ENCODE peak calls at places on chromosome 18, in six cellular contexts. U is fibroblast of the conjunctiva; I is heart right ventricle; B is NB4; S is body of pancreas; Y is activated effector memory CD4-positive, alpha-beta T cell treated with Interleukin-2 at 50 U/mL for 16 hours. O is an unnamed sample.

GRCh38 chr18:44473394-44474066 is 207.2 kb upstream of the SETBP1 start:
- DNase-seq in U (no peak), I (no peak), B (no peak), S (no peak), Y (no peak), O (no peak)

GRCh38 chr18:23878336-23878900 is 136.1 kb upstream of the TTC39C start:
- DNase-seq in U (no peak), I (no peak), B (no peak), S (no peak), Y (no peak), O (no peak)

GRCh38 chr18:34758378-34758948 is 48.4 kb downstream of the DTNA start:
- DNase-seq in U (no peak), I (no peak), B (no peak), S (no peak), Y (no peak), O (no peak)

GRCh38 chr18:31217038-31217437 is 54.4 kb upstream of the DSC1 start:
- DNase-seq in U (no peak), I (no peak), B (no peak), S (no peak), Y (no peak), O (peak; percentile 27)

GRCh38 chr18:13437801-13438506 is 219.4 kb downstream of the LDLRAD4 start:
- DNase-seq in U (no peak), I (no peak), B (no peak), S (no peak), Y (peak; percentile 38), O (no peak)

GRCh38 chr18:57803119-57803969 is at the start of gene ATP8B1:
- DNase-seq in U (no peak), I (peak; percentile 82), B (peak; percentile 40), S (peak; percentile 98), Y (no peak), O (peak; percentile 95)

GRCh38 chr18:48569915-48570264 is 31.1 kb downstream of the CTIF start:
- DNase-seq in U (no peak), I (no peak), B (no peak), S (no peak), Y (no peak), O (no peak)

GRCh38 chr18:30765247-30765646 is 277.3 kb downstream of the DSC3 start:
- DNase-seq in U (no peak), I (no peak), B (no peak), S (no peak), Y (no peak), O (no peak)

GRCh38 chr18:74261053-74261452 is 30.7 kb downstream of the CYB5A start:
- DNase-seq in U (no peak), I (no peak), B (peak; percentile 22), S (no peak), Y (no peak), O (no peak)

GRCh38 chr18:23113576-23113975 is 21.7 kb upstream of the CABLES1 start:
- DNase-seq in U (no peak), I (no peak), B (no peak), S (no peak), Y (no peak), O (no peak)

GRCh38 chr18:48412339-48412929 is 3.3 kb upstream of the ZBTB7C start:
- DNase-seq in U (peak; percentile 5), I (no peak), B (peak; percentile 48), S (peak; percentile 41), Y (no peak), O (no peak)

GRCh38 chr18:2919600-2919999 is 72.8 kb downstream of the EMILIN2 start:
- DNase-seq in U (no peak), I (no peak), B (no peak), S (no peak), Y (no peak), O (no peak)

GRCh38 chr18:67599277-67599676 is 82.8 kb upstream of the DSEL start:
- DNase-seq in U (no peak), I (no peak), B (no peak), S (no peak), Y (no peak), O (no peak)

GRCh38 chr18:75269140-75269676 is 58.6 kb downstream of the TSHZ1 start:
- DNase-seq in U (no peak), I (no peak), B (peak; percentile 14), S (no peak), Y (no peak), O (no peak)

GRCh38 chr18:9750606-9751304 is 42.7 kb downstream of the RAB31 start:
- DNase-seq in U (no peak), I (no peak), B (peak; percentile 89), S (no peak), Y (no peak), O (no peak)

GRCh38 chr18:35756506-35757117 is 175.1 kb downstream of the GALNT1 start:
- DNase-seq in U (peak; percentile 35), I (no peak), B (peak; percentile 61), S (peak; percentile 69), Y (peak; percentile 10), O (no peak)

GRCh38 chr18:45084207-45084606 is 403.5 kb downstream of the SETBP1 start:
- DNase-seq in U (no peak), I (no peak), B (no peak), S (no peak), Y (no peak), O (no peak)

GRCh38 chr18:70523798-70524182 is 234.9 kb downstream of the SOCS6 start:
- DNase-seq in U (no peak), I (no peak), B (no peak), S (no peak), Y (no peak), O (no peak)

GRCh38 chr18:54968807-54969206 is 9.5 kb upstream of the CCDC68 start:
- DNase-seq in U (no peak), I (no peak), B (no peak), S (no peak), Y (no peak), O (no peak)

GRCh38 chr18:23106575-23106974 is 28.7 kb upstream of the CABLES1 start:
- DNase-seq in U (no peak), I (no peak), B (peak; percentile 65), S (no peak), Y (no peak), O (peak; percentile 48)

GRCh38 chr18:56756971-56757370 is 105.8 kb downstream of the WDR7 start:
- DNase-seq in U (no peak), I (no peak), B (no peak), S (peak; percentile 15), Y (no peak), O (peak; percentile 10)

GRCh38 chr18:49638891-49639557 is 77.2 kb downstream of the LIPG start:
- DNase-seq in U (no peak), I (no peak), B (no peak), S (peak; percentile 78), Y (no peak), O (no peak)

GRCh38 chr18:13235981-13236380 is 17.4 kb downstream of the LDLRAD4 start:
- DNase-seq in U (no peak), I (peak; percentile 65), B (no peak), S (peak; percentile 39), Y (no peak), O (peak; percentile 54)

GRCh38 chr18:74416124-74416523 is 41.0 kb downstream of the DIPK1C start:
- DNase-seq in U (no peak), I (peak; percentile 62), B (no peak), S (no peak), Y (no peak), O (no peak)

GRCh38 chr18:58284699-58285490 is 240.9 kb downstream of the NEDD4L start:
- DNase-seq in U (no peak), I (no peak), B (no peak), S (peak; percentile 45), Y (no peak), O (peak; percentile 36)

GRCh38 chr18:44130365-44130942 is 550.2 kb upstream of the SETBP1 start:
- DNase-seq in U (peak; percentile 50), I (no peak), B (peak; percentile 54), S (peak; percentile 16), Y (no peak), O (no peak)

O was measured in left colon.